ENCODE peak calls at places on chromosomes 3 and 15, in seven cellular contexts. S, A, O, J, Y, T and U are unnamed samples.
A peak's percentile ranks its signal among the peaks of the same experiment; 100 is the strongest.

GRCh38 chr15:58587481-58587880 is 155.7 kb downstream of the LIPC start:
- DNase-seq in S (no peak), A (no peak), O (no peak), J (no peak), Y (no peak), T (no peak), U (no peak)

GRCh38 chr3:107356706-107357105 is 20.5 kb upstream of the CCDC54 start:
- DNase-seq in S (no peak), A (no peak), O (no peak), J (no peak), Y (no peak), T (no peak), U (no peak)

GRCh38 chr3:178562143-178562868 is 26.1 kb downstream of the KCNMB2 start:
- DNase-seq in S (no peak), A (no peak), O (no peak), J (no peak), Y (no peak), T (no peak), U (no peak)

GRCh38 chr3:177050466-177051237 is 146.6 kb downstream of the TBL1XR1 start:
- DNase-seq in S (no peak), A (no peak), O (no peak), J (peak; percentile 30), Y (no peak), T (no peak), U (no peak)

GRCh38 chr3:134426660-134427181 is 52.5 kb upstream of the AMOTL2 start:
- DNase-seq in S (no peak), A (no peak), O (no peak), J (no peak), Y (no peak), T (no peak), U (no peak)

GRCh38 chr15:44720460-44721185 is 9.3 kb downstream of the B2M start:
- DNase-seq in S (no peak), A (no peak), O (no peak), J (no peak), Y (no peak), T (no peak), U (no peak)

GRCh38 chr3:122005033-122005565 is 16.9 kb downstream of the ILDR1 start:
- DNase-seq in S (peak; percentile 26), A (no peak), O (no peak), J (no peak), Y (no peak), T (no peak), U (no peak)

GRCh38 chr3:101845405-101845804 is 3.9 kb upstream of the NFKBIZ start:
- DNase-seq in S (peak; percentile 51), A (no peak), O (no peak), J (no peak), Y (no peak), T (no peak), U (no peak)

GRCh38 chr15:76401285-76401684 is 64.7 kb downstream of the ISL2 start:
- DNase-seq in S (no peak), A (no peak), O (no peak), J (no peak), Y (no peak), T (no peak), U (no peak)

GRCh38 chr3:70550723-70551319 is 238.4 kb upstream of the MDFIC2 start:
- DNase-seq in S (peak; percentile 73), A (no peak), O (peak; percentile 87), J (peak; percentile 15), Y (peak; percentile 81), T (peak; percentile 60), U (peak; percentile 71)

GRCh38 chr15:77026501-77027110 is 31.7 kb downstream of the PSTPIP1 start:
- DNase-seq in S (peak; percentile 3), A (no peak), O (peak; percentile 67), J (no peak), Y (peak; percentile 76), T (no peak), U (peak; percentile 55)

GRCh38 chr3:81929697-81930096 is 168.3 kb upstream of the GBE1 start:
- DNase-seq in S (no peak), A (no peak), O (no peak), J (no peak), Y (no peak), T (no peak), U (no peak)

GRCh38 chr3:111594205-111594604 is 941 bp downstream of the ZBED2 start:
- DNase-seq in S (no peak), A (no peak), O (no peak), J (no peak), Y (no peak), T (no peak), U (no peak)

GRCh38 chr3:100465871-100466777 is 26.3 kb upstream of the TMEM45A start:
- DNase-seq in S (no peak), A (no peak), O (no peak), J (no peak), Y (no peak), T (no peak), U (no peak)

GRCh38 chr3:28326458-28326926 is 22.0 kb upstream of the ZCWPW2 start:
- DNase-seq in S (peak; percentile 7), A (no peak), O (no peak), J (no peak), Y (no peak), T (no peak), U (no peak)

GRCh38 chr3:128395500-128396125 is 71.1 kb downstream of the DNAJB8 start:
- DNase-seq in S (no peak), A (no peak), O (no peak), J (no peak), Y (no peak), T (no peak), U (no peak)

GRCh38 chr3:160133757-160134156 is 91.5 kb upstream of the C3orf80 start:
- DNase-seq in S (no peak), A (peak; percentile 35), O (no peak), J (no peak), Y (no peak), T (no peak), U (no peak)

GRCh38 chr15:38702178-38702912 is 137.7 kb upstream of the RASGRP1 start:
- DNase-seq in S (peak; percentile 87), A (no peak), O (no peak), J (no peak), Y (no peak), T (peak; percentile 35), U (no peak)

GRCh38 chr3:128933922-128934253 is 54.5 kb downstream of the ACAD9 start:
- DNase-seq in S (no peak), A (no peak), O (no peak), J (no peak), Y (peak; percentile 52), T (no peak), U (no peak)

GRCh38 chr3:52405066-52405465 is 39.8 kb downstream of the SEMA3G start:
- DNase-seq in S (no peak), A (no peak), O (peak; percentile 52), J (no peak), Y (no peak), T (no peak), U (peak; percentile 53)

GRCh38 chr3:40677749-40678148 is 153.0 kb downstream of the ZNF621 start:
- DNase-seq in S (no peak), A (no peak), O (no peak), J (no peak), Y (no peak), T (no peak), U (no peak)
- TF ChIP-seq POLR2AphosphoS5 in S (no peak), A (no peak), O (no peak), J (no peak), Y (no peak), T (no peak), U (no peak)

GRCh38 chr15:90201150-90201943 is at the start of gene SEMA4B:
- DNase-seq in S (peak; percentile 87), A (peak; percentile 61), O (peak; percentile 97), J (no peak), Y (no peak), T (peak; percentile 78), U (peak; percentile 85)
- TF ChIP-seq POLR2AphosphoS5 in S (peak; percentile 64), A (no peak), O (peak; percentile 89), J (peak; percentile 93), Y (no peak), T (no peak), U (peak; percentile 46)

GRCh38 chr15:63221346-63221745 is 31.9 kb downstream of the RAB8B start:
- DNase-seq in S (no peak), A (no peak), O (no peak), J (no peak), Y (no peak), T (no peak), U (peak; percentile 66)
- TF ChIP-seq POLR2AphosphoS5 in S (no peak), A (no peak), O (no peak), J (no peak), Y (no peak), T (no peak), U (no peak)

GRCh38 chr3:171786997-171787396 is 23.3 kb downstream of the PLD1 start:
- DNase-seq in S (no peak), A (no peak), O (no peak), J (no peak), Y (no peak), T (no peak), U (no peak)
- TF ChIP-seq POLR2AphosphoS5 in S (no peak), A (no peak), O (no peak), J (no peak), Y (no peak), T (no peak), U (no peak)

DNA sequence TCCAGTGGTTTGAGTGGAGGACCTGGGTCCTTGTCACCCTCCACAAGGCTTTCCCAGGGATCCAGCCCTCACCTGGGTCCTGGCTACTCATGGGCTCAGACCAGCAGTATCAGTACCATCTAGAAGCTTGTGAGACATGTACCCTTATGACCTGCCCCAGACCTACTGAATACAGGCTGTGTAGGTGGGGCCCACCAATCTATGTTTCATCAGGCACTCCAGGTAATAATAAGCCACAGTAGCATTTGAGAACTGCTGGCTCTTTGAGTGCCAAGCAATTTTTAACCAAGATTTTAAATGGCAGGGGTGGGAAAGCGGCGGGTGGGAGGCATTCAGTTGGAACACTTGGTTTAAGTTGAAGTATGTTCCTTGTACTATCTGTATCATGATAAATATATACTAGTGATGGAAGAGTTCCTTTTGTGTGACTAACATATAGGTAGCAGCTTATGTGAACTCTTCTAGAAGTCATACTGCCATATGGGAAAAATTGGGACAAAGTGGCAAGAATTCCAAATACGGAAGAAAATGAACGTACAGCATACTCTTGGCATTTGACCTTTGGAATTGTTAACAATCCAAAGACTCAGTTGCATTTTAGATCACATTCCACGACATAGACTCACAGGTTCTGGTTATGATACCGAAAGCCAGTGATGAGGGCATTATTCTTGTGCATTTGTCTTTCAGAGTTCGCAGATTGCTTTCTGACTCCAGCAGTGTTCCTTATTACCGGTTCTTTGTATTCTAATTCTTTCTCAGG is 190.4 kb downstream of the GHSR start:
- DNase-seq in S (no peak), A (no peak), O (no peak), J (no peak), Y (no peak), T (no peak), U (no peak)
- TF ChIP-seq POLR2AphosphoS5 in S (no peak), A (no peak), O (no peak), J (no peak), Y (no peak), T (no peak), U (no peak)

GRCh38 chr3:123618768-123619484 is 34.1 kb upstream of the HACD2 start:
- DNase-seq in S (peak; percentile 60), A (peak; percentile 69), O (no peak), J (no peak), Y (no peak), T (peak; percentile 54), U (peak; percentile 89)
- TF ChIP-seq POLR2AphosphoS5 in S (no peak), A (peak; percentile 77), O (no peak), J (no peak), Y (no peak), T (peak; percentile 50), U (peak; percentile 36)

GRCh38 chr3:197547206-197547605 is 8.6 kb downstream of the BDH1 start:
- DNase-seq in S (peak; percentile 65), A (no peak), O (no peak), J (no peak), Y (no peak), T (no peak), U (no peak)
- TF ChIP-seq POLR2AphosphoS5 in S (peak; percentile 14), A (no peak), O (no peak), J (no peak), Y (no peak), T (no peak), U (no peak)